ENCODE peak calls at places on chromosomes 3 and 15, in eight cellular contexts. H is left ventricle myocardium superior, Y is sciatic nerve, N is amniotic stem cell, U is COR-L47, K is RWPE1, S is NCI-H2081 treated with DMSO at 0.1 percent for 48 hours, B is endothelial cell. D is an unnamed sample.

GRCh38 chr3:184358140-184358767 is 3.2 kb downstream of the CLCN2 start:
- DNase-seq in H (no peak), Y (no peak), N (no peak), U (no peak), K (no peak), S (no peak), B (no peak), D (no peak)

GRCh38 chr15:29364429-29365078 is 94.9 kb upstream of the NSMCE3 start:
- DNase-seq in H (no peak), Y (no peak), N (peak), U (no peak), K (peak), S (no peak), B (no peak), D (no peak)

GRCh38 chr15:50145451-50145872 is 26.4 kb upstream of the ATP8B4 start:
- DNase-seq in H (no peak), Y (no peak), N (peak), U (peak), K (peak), S (peak), B (no peak), D (no peak)

GRCh38 chr3:38136272-38136806 is 588 bp downstream of the ACAA1 start:
- DNase-seq in H (no peak), Y (no peak), N (no peak), U (no peak), K (no peak), S (no peak), B (no peak), D (peak)

GRCh38 chr15:37098468-37099320 is 1.7 kb downstream of the MEIS2 start:
- DNase-seq in H (peak), Y (no peak), N (no peak), U (peak), K (peak), S (no peak), B (peak), D (no peak)

GRCh38 chr3:50177346-50177745 is 14.1 kb upstream of the GNAT1 start:
- DNase-seq in H (no peak), Y (no peak), N (no peak), U (no peak), K (no peak), S (no peak), B (no peak), D (no peak)

GRCh38 chr3:14906355-14906960 is 40.9 kb upstream of the NR2C2 start:
- DNase-seq in H (no peak), Y (no peak), N (no peak), U (no peak), K (no peak), S (no peak), B (no peak), D (no peak)

GRCh38 chr3:126571078-126571477 is 12.3 kb upstream of the C3orf22 start:
- DNase-seq in H (no peak), Y (no peak), N (no peak), U (no peak), K (no peak), S (no peak), B (no peak), D (peak)

GRCh38 chr3:188067932-188068331 is 86.0 kb upstream of the LPP start:
- DNase-seq in H (no peak), Y (no peak), N (peak), U (no peak), K (peak), S (no peak), B (no peak), D (no peak)

GRCh38 chr3:197309528-197310361 is 11.3 kb upstream of the DLG1 start:
- DNase-seq in H (no peak), Y (no peak), N (peak), U (no peak), K (peak), S (no peak), B (no peak), D (no peak)

GRCh38 chr15:25668236-25668635 is 194.9 kb downstream of the ATP10A start:
- DNase-seq in H (no peak), Y (no peak), N (no peak), U (no peak), K (no peak), S (no peak), B (no peak), D (no peak)

GRCh38 chr3:17151598-17152373 is 267.0 kb downstream of the PLCL2 start:
- DNase-seq in H (peak), Y (no peak), N (no peak), U (no peak), K (no peak), S (no peak), B (no peak), D (peak)